ENCODE peak calls at places on chromosome 20, in ten cellular contexts. M is stomach, K is hepatocyte, L is H9, I is mesenchymal stem cell, A is A549, D is uterus, Z is body of pancreas, H is heart left ventricle, G is tibial artery. O is an unnamed sample.

GRCh38 chr20:54086444-54087134 is 16.2 kb upstream of the BCAS1 start:
- DNase-seq in K (no peak), A (no peak), G (no peak), H (no peak), Z (no peak), M (no peak), I (no peak), D (no peak), L (no peak), O (no peak)

GRCh38 chr20:50283922-50284810 is 93.5 kb downstream of the CEBPB start:
- DNase-seq in I (peak), H (peak), Z (peak), K (peak), D (no peak), L (no peak), M (peak), G (peak), A (peak), O (peak)

GRCh38 chr20:14055127-14055742 is 59.9 kb downstream of the MACROD2 start:
- DNase-seq in G (no peak), A (peak), M (no peak), I (peak), L (no peak), Z (peak), D (peak), K (peak), H (no peak), O (no peak)

GRCh38 chr20:32483351-32484220 is 101.5 kb downstream of the NOL4L start:
- DNase-seq in A (peak), Z (peak), D (no peak), H (peak), I (peak), G (no peak), L (peak), M (peak), K (peak), O (peak)

GRCh38 chr20:9035129-9035528 is 33.8 kb upstream of the PLCB4 start:
- DNase-seq in G (peak), K (peak), D (no peak), I (peak), A (no peak), M (no peak), L (no peak), H (peak), Z (no peak), O (no peak)

GRCh38 chr20:6626805-6627204 is 140.7 kb upstream of the BMP2 start:
- DNase-seq in Z (no peak), A (no peak), D (no peak), M (no peak), I (no peak), H (no peak), K (no peak), G (no peak), L (peak), O (no peak)

GRCh38 chr20:50724851-50725721 is 6.3 kb upstream of the PARD6B start:
- DNase-seq in M (peak), D (peak), H (peak), I (peak), A (peak), G (peak), L (peak), Z (peak), K (peak), O (peak)

GRCh38 chr20:30488941-30489601 is 768.4 kb upstream of the DEFB115 start:
- DNase-seq in K (no peak), M (peak), D (no peak), I (no peak), G (no peak), Z (no peak), A (no peak), L (no peak), H (no peak), O (no peak)

GRCh38 chr20:44137210-44137781 is 49.7 kb downstream of the JPH2 start:
- DNase-seq in K (peak), G (peak), H (peak), A (no peak), Z (no peak), D (peak), M (no peak), I (peak), L (peak), O (no peak)

GRCh38 chr20:31845300-31845863 is at the start of gene FOXS1:
- DNase-seq in A (no peak), H (peak), K (no peak), L (peak), Z (no peak), M (no peak), D (peak), G (peak), I (no peak), O (no peak)

GRCh38 chr20:20780127-20780822 is 67.8 kb upstream of the RALGAPA2 start:
- DNase-seq in A (no peak), H (peak), M (peak), I (no peak), G (peak), K (peak), D (no peak), L (peak), Z (peak), O (peak)

GRCh38 chr20:24495266-24495665 is 25.8 kb downstream of the SYNDIG1 start:
- DNase-seq in H (no peak), A (no peak), K (no peak), M (no peak), I (no peak), Z (no peak), L (peak), D (no peak), G (no peak), O (no peak)

GRCh38 chr20:31687777-31688176 is 34.9 kb downstream of the BCL2L1 start:
- DNase-seq in Z (no peak), G (no peak), M (no peak), I (no peak), K (no peak), D (no peak), A (no peak), H (no peak), L (no peak), O (no peak)

GRCh38 chr20:25058051-25058796 is at the start of gene ACSS1:
- DNase-seq in A (peak), H (peak), K (peak), L (peak), G (peak), Z (peak), I (peak), D (peak), M (peak), O (peak)

GRCh38 chr20:5680227-5680626 is 70.0 kb upstream of the SHLD1 start:
- DNase-seq in L (no peak), Z (no peak), A (no peak), I (no peak), G (no peak), K (no peak), H (no peak), D (no peak), M (no peak), O (no peak)

GRCh38 chr20:34834459-34834893 is 9.0 kb upstream of the NCOA6 start:
- DNase-seq in Z (no peak), L (no peak), G (no peak), H (no peak), M (no peak), A (peak), K (peak), I (peak), D (no peak), O (no peak)

GRCh38 chr20:15760217-15760567 is 813.1 kb downstream of the KIF16B start:
- DNase-seq in D (no peak), A (no peak), G (no peak), M (no peak), L (no peak), H (no peak), I (no peak), Z (no peak), K (peak), O (no peak)

GRCh38 chr20:5848711-5849505 is 98.7 kb downstream of the SHLD1 start:
- DNase-seq in A (no peak), L (no peak), Z (peak), H (no peak), K (no peak), I (peak), D (no peak), G (no peak), M (no peak), O (no peak)

GRCh38 chr20:38825901-38826625 is 20.6 kb downstream of the PPP1R16B start:
- DNase-seq in L (no peak), K (peak), M (no peak), I (peak), D (no peak), G (no peak), H (no peak), Z (peak), A (peak), O (no peak)

GRCh38 chr20:19577692-19578091 is 180.4 kb upstream of the RIN2 start:
- DNase-seq in G (no peak), D (no peak), M (no peak), K (no peak), H (no peak), I (no peak), Z (no peak), A (no peak), L (no peak), O (no peak)

GRCh38 chr20:49045440-49046086 is 549 bp upstream of the CSE1L start:
- DNase-seq in K (peak), L (no peak), H (peak), M (peak), A (no peak), D (no peak), G (peak), I (no peak), Z (peak), O (peak)

GRCh38 chr20:44035924-44036323 is 121.3 kb downstream of the TOX2 start:
- DNase-seq in K (no peak), L (no peak), I (no peak), G (no peak), Z (no peak), D (no peak), A (no peak), H (no peak), M (peak), O (no peak)

GRCh38 chr20:50746138-50746940 is 15.0 kb downstream of the PARD6B start:
- DNase-seq in H (no peak), K (peak), Z (peak), M (no peak), G (no peak), A (no peak), I (no peak), L (no peak), D (no peak), O (peak)

GRCh38 chr20:63808145-63808724 is 22.8 kb downstream of the ZBTB46 start:
- DNase-seq in L (no peak), M (no peak), H (no peak), K (no peak), G (no peak), Z (no peak), D (no peak), I (no peak), A (no peak), O (no peak)

GRCh38 chr20:50019466-50020256 is 36.9 kb downstream of the SNAI1 start:
- DNase-seq in H (peak), K (no peak), D (no peak), A (no peak), Z (peak), G (no peak), M (no peak), I (no peak), L (no peak), O (no peak)

GRCh38 chr20:57211949-57212889 is 54.2 kb downstream of the BMP7 start:
- DNase-seq in A (peak), H (peak), M (peak), I (peak), L (peak), G (no peak), K (peak), D (peak), Z (peak), O (no peak)

GRCh38 chr20:13915244-13915643 is 75.2 kb downstream of the SEL1L2 start:
- DNase-seq in D (no peak), H (no peak), Z (peak), I (no peak), L (no peak), M (no peak), K (no peak), A (no peak), G (no peak), O (no peak)

GRCh38 chr20:59932616-59933295 is 681 bp downstream of the SYCP2 start:
- DNase-seq in L (no peak), M (no peak), D (peak), A (no peak), H (no peak), K (no peak), G (peak), I (no peak), Z (no peak), O (no peak)

GRCh38 chr20:59931511-59932312 is 1.7 kb downstream of the SYCP2 start:
- DNase-seq in G (no peak), I (no peak), A (no peak), Z (no peak), M (no peak), D (no peak), L (no peak), K (no peak), H (no peak), O (no peak)

GRCh38 chr20:59933849-59934585 is 580 bp upstream of the SYCP2 start:
- DNase-seq in D (peak), L (peak), G (peak), A (peak), I (peak), Z (peak), K (peak), H (peak), M (peak), O (peak)

GRCh38 chr20:59935457-59936185 is 2.2 kb upstream of the SYCP2 start:
- DNase-seq in M (no peak), D (no peak), G (no peak), H (no peak), I (no peak), A (no peak), Z (no peak), K (no peak), L (no peak), O (no peak)

DNA sequence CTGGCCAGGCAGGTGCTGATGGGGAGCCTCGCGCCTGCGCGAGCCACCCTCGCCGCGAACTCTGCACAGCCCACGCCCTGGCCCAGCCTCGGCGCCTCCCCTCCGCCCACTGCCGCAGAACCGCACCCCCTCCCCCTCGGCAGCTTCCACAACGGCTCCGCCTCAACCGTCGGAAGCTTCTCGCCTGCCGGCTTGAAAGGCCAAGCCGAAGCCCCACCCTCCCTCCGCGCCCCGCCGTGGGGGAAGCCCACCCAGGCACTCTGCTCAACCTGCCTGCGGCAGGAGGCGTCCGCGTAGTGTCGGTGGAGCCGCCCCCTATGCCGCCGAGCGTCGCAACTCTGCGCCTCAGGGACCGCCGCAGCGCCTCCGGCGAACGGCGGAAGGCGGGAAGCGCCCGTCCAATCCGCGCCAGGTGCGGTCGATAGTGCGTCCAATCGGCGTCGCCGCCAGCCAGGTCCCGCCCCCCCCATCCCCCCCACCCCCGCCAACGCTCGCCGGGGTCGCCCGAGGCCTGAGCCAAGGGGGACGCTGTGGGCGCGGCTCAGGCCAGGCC is at the start of gene SYCP2:
- DNase-seq in I (no peak), K (peak), A (peak), L (peak), D (peak), H (peak), Z (peak), G (peak), M (peak), O (no peak)
- H3K27ac ChIP-seq in I (no peak), K (no peak), A (peak), L (no peak), D (peak), H (peak), Z (peak), G (peak), M (peak), O (peak)

DNA sequence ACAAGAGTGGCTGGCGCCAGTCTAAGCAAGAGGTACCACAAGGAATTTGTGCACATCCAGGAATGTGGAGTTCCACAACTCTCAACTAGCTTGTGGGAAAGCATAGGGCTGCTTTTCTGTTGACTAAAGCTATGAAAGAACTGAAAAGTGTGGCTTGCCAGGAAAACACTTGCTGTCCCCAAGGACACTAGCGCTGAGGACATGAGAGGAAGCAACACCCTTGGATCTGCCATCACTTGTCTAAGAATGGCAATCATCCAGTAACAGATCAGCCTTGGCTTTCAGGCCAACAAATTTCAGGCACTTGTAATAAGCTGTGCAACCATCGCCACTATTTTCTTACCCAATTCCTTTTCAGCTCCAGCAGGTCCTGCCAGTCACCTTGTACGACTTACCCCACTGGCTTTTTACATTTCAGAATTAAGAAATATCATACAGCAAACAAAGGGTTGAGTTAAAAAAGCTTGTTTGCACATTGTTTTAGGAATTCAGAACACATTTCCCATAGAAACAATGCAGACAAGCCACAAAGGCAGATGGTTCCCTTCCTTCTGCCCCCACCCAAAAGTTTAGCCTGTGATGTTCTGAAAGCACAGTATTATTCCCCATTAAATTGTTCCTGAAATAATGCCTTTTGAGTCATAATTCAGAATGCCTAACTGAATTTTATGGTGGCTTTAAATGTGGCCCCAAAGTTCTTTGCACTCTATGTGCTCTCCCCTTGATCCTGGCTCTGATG is 57.9 kb upstream of the SSTR4 start:
- DNase-seq in K (no peak), I (no peak), Z (no peak), L (no peak), A (no peak), G (no peak), M (no peak), H (peak), D (no peak), O (peak)
- H3K27ac ChIP-seq in K (no peak), I (no peak), Z (no peak), L (no peak), A (peak), G (no peak), M (no peak), H (no peak), D (no peak), O (no peak)

GRCh38 chr20:3798908-3799248 is 2.8 kb downstream of the CDC25B start:
- DNase-seq in I (no peak), A (no peak), G (no peak), Z (no peak), K (no peak), L (no peak), H (peak), D (no peak), M (no peak), O (no peak)

GRCh38 chr20:3800878-3801260 is 4.8 kb downstream of the CDC25B start:
- DNase-seq in Z (no peak), M (no peak), G (no peak), A (no peak), H (peak), I (no peak), K (no peak), L (no peak), D (no peak), O (no peak)

GRCh38 chr20:3801299-3801698 is 5.2 kb downstream of the CDC25B start:
- DNase-seq in I (no peak), M (no peak), D (no peak), A (no peak), H (no peak), Z (no peak), G (no peak), L (no peak), K (no peak), O (no peak)

GRCh38 chr20:3801846-3802245 is 5.7 kb downstream of the CDC25B start:
- DNase-seq in M (no peak), G (no peak), H (peak), D (no peak), K (no peak), Z (no peak), A (no peak), I (no peak), L (no peak), O (no peak)

DNA sequence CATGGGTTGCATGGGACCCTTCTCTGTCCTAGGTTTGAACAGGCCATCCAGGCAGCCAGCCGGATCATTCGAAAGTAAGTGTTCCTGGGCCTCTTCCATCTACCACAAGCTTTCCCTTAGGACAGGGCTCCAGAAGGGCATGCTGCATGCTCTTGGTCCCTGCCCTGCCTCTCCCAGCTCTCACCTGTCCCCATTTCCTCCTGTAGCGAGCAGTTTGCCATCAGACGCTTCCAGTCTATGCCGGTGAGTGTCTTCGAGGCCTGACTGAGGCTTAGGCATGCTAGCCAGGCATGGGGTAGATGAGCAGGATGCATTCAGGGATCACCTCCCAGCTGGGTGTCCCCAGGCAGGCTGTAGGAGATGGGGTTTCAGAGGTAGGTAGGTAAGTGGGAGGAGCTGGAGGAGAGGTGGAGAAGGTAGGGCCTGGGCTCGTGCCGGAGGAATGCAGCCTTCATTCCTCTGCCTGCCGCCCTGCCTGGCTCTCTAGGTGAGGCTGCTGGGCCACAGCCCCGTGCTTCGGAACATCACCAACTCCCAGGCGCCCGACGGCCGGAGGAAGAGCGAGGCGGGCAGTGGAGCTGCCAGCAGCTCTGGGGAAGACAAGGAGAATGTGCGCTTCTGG is 4.3 kb downstream of the CDC25B start:
- DNase-seq in D (no peak), K (no peak), Z (no peak), G (no peak), A (no peak), I (no peak), M (no peak), L (peak), H (peak), O (no peak)
- H3K27ac ChIP-seq in D (peak), K (peak), Z (no peak), G (no peak), A (peak), I (no peak), M (peak), L (no peak), H (no peak), O (peak)

GRCh38 chr20:2114106-2114505 is 12.5 kb downstream of the STK35 start:
- DNase-seq in A (no peak), K (no peak), H (no peak), Z (no peak), L (no peak), I (no peak), G (no peak), D (no peak), M (no peak), O (no peak)

GRCh38 chr20:2116170-2116940 is 14.7 kb downstream of the STK35 start:
- DNase-seq in L (no peak), M (no peak), G (peak), I (no peak), Z (no peak), D (no peak), H (no peak), A (no peak), K (no peak), O (no peak)

GRCh38 chr20:2112910-2113309 is 11.3 kb downstream of the STK35 start:
- DNase-seq in G (peak), K (no peak), Z (no peak), M (no peak), L (no peak), A (no peak), D (no peak), I (no peak), H (no peak), O (no peak)

GRCh38 chr20:2114560-2114959 is 12.9 kb downstream of the STK35 start:
- DNase-seq in I (peak), H (no peak), A (no peak), M (no peak), L (no peak), G (no peak), K (no peak), Z (no peak), D (no peak), O (no peak)

GRCh38 chr20:2114990-2115681 is 13.5 kb downstream of the STK35 start:
- DNase-seq in D (peak), I (peak), Z (no peak), L (no peak), M (no peak), K (peak), A (no peak), G (peak), H (peak), O (no peak)
- H3K27ac ChIP-seq in D (peak), I (no peak), Z (no peak), L (no peak), M (no peak), K (peak), A (no peak), G (no peak), H (peak), O (peak)

O was measured in lung.